ENCODE peak calls at places on chromosomes 4 and X, in six cellular contexts. W, H, B, M, N and Z are unnamed samples.

GRCh38 chrX:53283099-53283498 is 1.7 kb upstream of the IQSEC2 start:
- DNase-seq in W (no peak), H (no peak), B (no peak), M (no peak), N (no peak), Z (no peak)

GRCh38 chr4:147765121-147765521 is 33.2 kb downstream of the ARHGAP10 start:
- DNase-seq in W (no peak), H (no peak), B (no peak), M (no peak), N (no peak), Z (no peak)

GRCh38 chr4:10584042-10584441 is 100.5 kb downstream of the CLNK start:
- DNase-seq in W (peak), H (no peak), B (no peak), M (no peak), N (peak), Z (no peak)

GRCh38 chr4:186621959-186622553 is 66.7 kb upstream of the MTNR1A start:
- DNase-seq in W (peak), H (peak), B (no peak), M (no peak), N (peak), Z (no peak)

GRCh38 chrX:45447995-45448394 is 247.3 kb upstream of the DIPK2B start:
- DNase-seq in W (no peak), H (no peak), B (no peak), M (no peak), N (no peak), Z (no peak)

GRCh38 chrX:136162827-136163427 is 15.6 kb downstream of the FHL1 start:
- DNase-seq in W (peak), H (peak), B (no peak), M (peak), N (no peak), Z (peak)

GRCh38 chr4:165524532-165525190 is 145.9 kb downstream of the CPE start:
- DNase-seq in W (no peak), H (no peak), B (no peak), M (no peak), N (no peak), Z (no peak)

GRCh38 chr4:137794779-137795178 is 262.5 kb upstream of the PCDH18 start:
- DNase-seq in W (no peak), H (no peak), B (no peak), M (no peak), N (no peak), Z (no peak)

GRCh38 chr4:47289805-47290204 is 173.7 kb downstream of the COMMD8 start:
- DNase-seq in W (no peak), H (no peak), B (no peak), M (no peak), N (no peak), Z (no peak)